ENCODE peak calls at places on chromosomes 1 and 21, in seven cellular contexts. K is ovary, N is uterus, H is upper lobe of right lung, T is gastrocnemius medialis, Q is cardiac muscle cell, C is tibial artery. G is an unnamed sample. For H3K4me1 and H3K27me3, the result is how much of the 10 kb centered on the place peaks cover.

GRCh38 chr21:26965567-26966359 is 1.1 kb downstream of the ADAMTS5 start:
- DNase-seq in K (peak), N (peak), H (peak), T (no peak), Q (peak), C (peak), G (no peak)

GRCh38 chr1:110309768-110310167 is 29.4 kb upstream of the RBM15 start:
- DNase-seq in K (no peak), N (no peak), H (no peak), T (no peak), Q (peak), C (no peak), G (no peak)

GRCh38 chr1:53330819-53331218 is 2.9 kb upstream of the LRP8 start:
- DNase-seq in K (no peak), N (no peak), H (peak), T (no peak), Q (no peak), C (peak), G (no peak)

GRCh38 chr1:16068356-16069270 is 4.8 kb downstream of the FAM131C start:
- DNase-seq in K (no peak), N (no peak), H (no peak), T (peak), Q (no peak), C (peak), G (no peak)

GRCh38 chr21:34830386-34831140 is 161.8 kb downstream of the CLIC6 start:
- DNase-seq in K (no peak), N (no peak), H (no peak), T (no peak), Q (peak), C (no peak), G (no peak)

GRCh38 chr1:147077936-147078605 is 94.2 kb downstream of the PRKAB2 start:
- DNase-seq in K (no peak), N (no peak), H (no peak), T (no peak), Q (no peak), C (no peak), G (peak)

GRCh38 chr1:178938959-178939317 is 68.1 kb upstream of the ANGPTL1 start:
- DNase-seq in K (peak), N (peak), H (no peak), T (peak), Q (peak), C (peak), G (no peak)

GRCh38 chr1:34709547-34709946 is 45.3 kb upstream of the GJB5 start:
- DNase-seq in K (no peak), N (no peak), H (no peak), T (no peak), Q (peak), C (no peak), G (peak)

GRCh38 chr1:226863446-226863845 is 7.0 kb upstream of the PSEN2 start:
- DNase-seq in K (no peak), N (no peak), H (no peak), T (no peak), Q (peak), C (no peak), G (peak)

GRCh38 chr21:31124005-31124404 is 85.7 kb upstream of the KRTAP19-8 start:
- DNase-seq in K (no peak), N (no peak), H (no peak), T (no peak), Q (no peak), C (peak), G (no peak)

GRCh38 chr1:49523764-49524163 is 500.0 kb downstream of the AGBL4 start:
- DNase-seq in K (no peak), N (no peak), H (no peak), T (no peak), Q (no peak), C (no peak), G (no peak)

GRCh38 chr21:31354122-31354521 is 10.1 kb upstream of the TIAM1 start:
- DNase-seq in K (no peak), N (no peak), H (no peak), T (no peak), Q (no peak), C (no peak), G (peak)

GRCh38 chr1:166796620-166797236 is 42.5 kb upstream of the POGK start:
- DNase-seq in K (no peak), N (no peak), H (no peak), T (no peak), Q (no peak), C (no peak), G (no peak)

GRCh38 chr1:85624361-85624760 is 43.8 kb downstream of the CCN1 start:
- DNase-seq in K (no peak), N (no peak), H (no peak), T (no peak), Q (no peak), C (no peak), G (no peak)

GRCh38 chr1:164617607-164618564 is 58.9 kb downstream of the PBX1 start:
- DNase-seq in K (no peak), N (no peak), H (no peak), T (no peak), Q (peak), C (no peak), G (no peak)

GRCh38 chr1:25082216-25082899 is 149.9 kb downstream of the SYF2 start:
- DNase-seq in K (no peak), N (no peak), H (no peak), T (no peak), Q (no peak), C (no peak), G (no peak)

GRCh38 chr1:218642033-218642954 is 297.2 kb downstream of the TGFB2 start:
- DNase-seq in K (no peak), N (peak), H (no peak), T (no peak), Q (peak), C (no peak), G (no peak)

GRCh38 chr1:115189814-115190541 is 100.7 kb upstream of the TSPAN2 start:
- DNase-seq in K (no peak), N (peak), H (no peak), T (no peak), Q (peak), C (no peak), G (peak)

GRCh38 chr1:61320575-61320974 is 238.2 kb downstream of the NFIA start:
- DNase-seq in K (no peak), N (no peak), H (no peak), T (no peak), Q (no peak), C (no peak), G (no peak)

GRCh38 chr1:94805912-94806311 is 14.2 kb upstream of the SLC44A3 start:
- DNase-seq in K (peak), N (peak), H (no peak), T (peak), Q (peak), C (peak), G (no peak)

GRCh38 chr1:31570228-31570627 is 6.1 kb upstream of the TINAGL1 start:
- DNase-seq in K (no peak), N (no peak), H (peak), T (no peak), Q (no peak), C (no peak), G (no peak)

GRCh38 chr1:195045072-195045471 is 1563.2 kb downstream of the KCNT2 start:
- DNase-seq in K (no peak), N (no peak), H (no peak), T (no peak), Q (no peak), C (no peak), G (no peak)

GRCh38 chr1:97262842-97263241 is 541.3 kb downstream of the PTBP2 start:
- DNase-seq in K (no peak), N (no peak), H (no peak), T (no peak), Q (no peak), C (no peak), G (no peak)

GRCh38 chr21:36629061-36629460 is 69.9 kb upstream of the SIM2 start:
- DNase-seq in K (no peak), N (no peak), H (no peak), T (no peak), Q (no peak), C (no peak), G (no peak)

DNA sequence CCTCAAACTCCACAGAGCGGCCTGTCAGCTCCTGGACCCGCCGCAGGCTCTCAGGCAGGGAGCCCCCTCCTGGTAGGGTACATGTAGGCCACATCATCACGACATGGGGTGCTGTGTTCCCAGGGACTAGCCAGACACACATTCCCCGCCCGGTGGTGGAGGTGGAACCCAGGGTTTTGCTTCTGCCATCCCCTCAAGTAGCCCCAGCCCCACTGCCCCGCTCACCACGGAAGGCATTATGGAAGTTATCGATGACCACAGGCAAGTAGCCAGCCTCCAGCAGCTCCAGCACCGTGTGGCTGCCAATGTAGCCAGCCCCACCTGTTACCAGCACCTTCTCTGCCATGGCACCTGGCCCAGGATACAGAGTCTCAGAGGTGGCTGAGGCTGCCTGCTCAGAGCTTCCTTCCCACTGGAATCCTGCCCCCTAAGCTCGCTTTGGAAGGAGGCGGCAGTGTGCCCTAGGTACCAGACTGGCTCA is 1.9 kb downstream of the GALE start:
- DNase-seq in K (peak), N (no peak), H (peak), T (no peak), Q (no peak), C (no peak), G (no peak)
- H3K4me1 ChIP-seq in K (under half), N (under half), H (under half), T (under half), Q (under half), C (under half), G (under half)

DNA sequence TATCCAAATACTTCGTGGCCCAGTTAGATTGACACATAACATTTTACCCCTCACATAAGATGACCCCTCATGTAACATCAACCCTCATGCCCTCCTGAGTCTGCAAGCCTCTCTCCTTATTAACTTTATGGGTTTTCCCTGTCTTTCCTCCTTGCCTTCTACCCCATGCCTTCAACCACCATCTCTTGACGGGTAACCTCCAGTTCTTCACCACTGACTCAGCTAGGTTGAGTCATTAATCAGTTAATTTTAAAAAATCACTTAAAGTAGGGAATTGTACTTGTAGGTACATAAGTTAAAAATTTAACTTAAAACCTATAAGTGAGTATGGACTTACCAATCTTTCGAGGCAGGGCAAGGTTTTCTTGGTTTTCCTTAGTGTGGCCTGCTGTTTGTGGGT is 330.7 kb downstream of the CAMTA1 start:
- DNase-seq in K (no peak), N (no peak), H (no peak), T (no peak), Q (no peak), C (no peak), G (no peak)
- H3K27me3 ChIP-seq in K (under half), N (under half), H (under half), T (under half), Q (under half), C (under half), G (under half)

DNA sequence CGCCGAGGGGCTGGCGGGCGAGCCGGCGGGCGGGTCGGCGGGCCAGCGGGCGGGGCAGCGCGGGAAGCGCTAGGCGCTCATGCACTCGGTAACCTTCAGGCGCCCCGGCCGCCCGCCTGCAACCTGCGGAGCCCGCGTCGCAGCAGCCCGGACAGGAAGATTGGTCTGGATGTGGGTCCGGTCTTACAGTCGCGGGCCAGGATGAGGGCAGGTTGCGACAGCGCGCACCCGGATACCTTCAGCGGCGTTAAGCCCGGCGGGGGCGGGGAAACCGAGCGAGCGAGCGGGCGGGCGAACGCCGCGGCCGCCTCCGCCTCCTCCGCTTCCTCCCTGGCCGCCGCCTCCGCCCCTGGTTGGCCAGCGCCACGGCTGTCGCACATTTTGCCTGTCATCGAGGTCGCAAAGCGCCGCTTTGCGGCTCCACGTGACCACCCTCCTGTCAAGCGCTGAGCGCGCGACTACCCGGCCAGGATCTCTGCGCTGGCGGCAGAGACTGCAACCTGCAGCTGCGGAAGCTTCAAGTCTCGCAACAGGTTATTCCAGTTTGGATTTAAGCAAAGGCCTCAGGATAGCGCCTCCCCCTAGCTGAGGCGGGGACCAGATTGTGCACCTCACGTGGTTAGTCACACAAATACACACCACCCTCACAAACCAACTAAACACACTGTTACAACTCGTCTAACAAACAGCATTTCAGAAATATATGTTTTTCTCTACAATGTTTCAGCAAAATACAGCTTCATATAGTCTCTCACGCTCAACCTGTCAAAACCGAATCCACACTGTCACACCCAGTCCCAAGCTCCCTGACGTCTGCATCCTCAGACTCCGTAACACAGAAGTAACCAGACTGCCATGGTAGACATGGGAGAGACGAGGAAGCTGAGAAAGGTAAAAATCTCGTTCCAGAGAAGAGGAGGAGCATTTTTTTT is at the start of gene FAF1:
- DNase-seq in K (peak), N (peak), H (peak), T (peak), Q (peak), C (peak), G (peak)
- TF ChIP-seq CTCF in K (peak), N (no peak), H (peak), T (peak), Q (no peak), C (peak), G (peak)

DNA sequence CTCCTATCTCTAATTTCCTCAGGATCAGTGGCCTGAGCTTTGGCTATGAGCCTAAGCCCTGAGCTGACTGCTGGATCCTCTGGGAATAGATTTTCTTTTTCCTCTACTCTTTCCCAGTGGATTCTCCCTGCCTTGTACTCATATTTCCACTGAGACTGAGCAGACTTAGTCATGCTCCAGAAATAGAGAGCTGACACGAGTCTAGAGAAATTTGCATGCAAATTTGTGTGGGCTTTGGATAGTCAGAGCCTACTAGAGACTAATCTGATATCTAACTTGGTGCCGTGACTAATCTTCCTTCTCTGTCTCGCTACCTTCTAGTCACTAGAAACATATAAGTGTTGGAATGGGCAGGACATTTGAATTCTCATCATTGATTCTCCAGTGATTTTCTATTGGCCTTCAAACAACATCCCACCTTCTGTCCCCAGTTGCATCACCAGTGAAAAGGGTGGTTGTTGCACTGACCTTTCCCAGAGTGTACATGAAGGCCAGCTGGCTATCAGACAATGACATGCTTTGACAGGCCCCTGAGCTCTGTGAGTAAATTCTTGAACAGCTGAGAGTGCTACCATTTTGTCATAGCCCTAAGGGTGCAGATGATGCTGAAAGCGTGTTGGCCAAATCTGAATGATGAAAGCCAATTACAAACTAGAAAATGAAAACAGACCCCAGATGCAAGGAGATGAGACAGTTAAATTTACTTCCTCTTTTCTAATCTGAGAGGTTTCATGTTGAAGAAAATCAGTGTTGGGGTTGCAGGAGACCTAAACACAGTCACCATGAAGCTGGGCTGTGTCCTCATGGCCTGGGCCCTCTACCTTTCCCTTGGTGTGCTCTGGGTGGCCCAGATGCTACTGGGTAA is at the start of gene FCRLA:
- DNase-seq in K (no peak), N (no peak), H (no peak), T (no peak), Q (peak), C (no peak), G (peak)
- H3K4me1 ChIP-seq in K (under half), N (under half), H (under half), T (under half), Q (under half), C (under half), G (under half)

GRCh38 chr1:43982798-43983197 is 3.8 kb downstream of the B4GALT2 start:
- DNase-seq in K (no peak), N (peak), H (peak), T (no peak), Q (no peak), C (no peak), G (no peak)
- H3K27me3 ChIP-seq in K (under half), N (under half), H (under half), T (under half), Q (under half), C (under half), G (under half)